ENCODE peak calls at places on chromosomes 3 and 15, in five cellular contexts. T, C, X, V and P are unnamed samples.

GRCh38 chr3:196650740-196651311 is 11.3 kb downstream of the NRROS start:
- DNase-seq in X (peak; percentile 99), V (no peak), C (peak; percentile 91), T (peak; percentile 99), P (peak; percentile 98)

GRCh38 chr15:87618203-87618725 is 638.3 kb downstream of the NTRK3 start:
- DNase-seq in V (no peak), T (no peak), X (peak; percentile 41), C (no peak), P (no peak)

GRCh38 chr15:70271422-70272088 is 173.8 kb upstream of the TLE3 start:
- DNase-seq in X (peak; percentile 97), V (no peak), T (peak; percentile 93), C (peak; percentile 93), P (peak; percentile 99)

GRCh38 chr3:101036213-101036618 is 43.0 kb upstream of the ABI3BP start:
- DNase-seq in C (peak; percentile 96), V (no peak), X (peak; percentile 95), T (peak; percentile 95), P (peak; percentile 96)

GRCh38 chr15:48510976-48511375 is 134.5 kb downstream of the FBN1 start:
- DNase-seq in C (no peak), X (no peak), V (no peak), T (no peak), P (peak; percentile 52)

GRCh38 chr3:52359116-52359855 is 43.2 kb downstream of the DNAH1 start:
- DNase-seq in C (no peak), T (no peak), X (no peak), V (no peak), P (no peak)

GRCh38 chr15:93467327-93467726 is 378.3 kb upstream of the RGMA start:
- DNase-seq in C (peak; percentile 95), X (no peak), T (no peak), V (no peak), P (no peak)

GRCh38 chr3:43873723-43874122 is 183.0 kb downstream of the ABHD5 start:
- DNase-seq in X (no peak), C (no peak), V (no peak), T (no peak), P (no peak)

GRCh38 chr3:106242779-106243178 is 374.0 kb upstream of the CBLB start:
- DNase-seq in V (no peak), C (no peak), T (no peak), X (no peak), P (no peak)

GRCh38 chr3:66253790-66254620 is 33.2 kb downstream of the SLC25A26 start:
- DNase-seq in X (peak; percentile 72), C (peak; percentile 52), T (peak; percentile 69), V (no peak), P (peak; percentile 77)

GRCh38 chr15:66040211-66040892 is 171.1 kb downstream of the RAB11A start:
- DNase-seq in T (peak; percentile 58), C (no peak), X (no peak), V (no peak), P (no peak)

GRCh38 chr3:82633319-82633718 is 871.9 kb upstream of the GBE1 start:
- DNase-seq in C (no peak), T (peak; percentile 6), V (no peak), X (no peak), P (peak; percentile 44)

GRCh38 chr15:99207672-99208071 is 41.7 kb downstream of the TTC23 start:
- DNase-seq in X (no peak), V (no peak), T (no peak), C (no peak), P (peak; percentile 14)

GRCh38 chr3:127888564-127889107 is 26.4 kb upstream of the KBTBD12 start:
- DNase-seq in X (no peak), V (no peak), C (no peak), T (peak; percentile 30), P (peak; percentile 33)

GRCh38 chr3:52227766-52228165 is 2.3 kb upstream of the TLR9 start:
- DNase-seq in T (no peak), V (no peak), X (no peak), C (no peak), P (no peak)

GRCh38 chr3:38579146-38579545 is 70.3 kb downstream of the SCN5A start:
- DNase-seq in T (peak; percentile 61), X (peak; percentile 19), C (no peak), V (peak; percentile 43), P (peak; percentile 70)

GRCh38 chr15:23422946-23423708 is 23.9 kb downstream of the GOLGA6L2 start:
- DNase-seq in X (no peak), T (no peak), V (no peak), C (no peak), P (no peak)

GRCh38 chr15:97319316-97319715 is 641.2 kb upstream of the ARRDC4 start:
- DNase-seq in X (no peak), V (no peak), C (no peak), T (no peak), P (no peak)

GRCh38 chr3:173411288-173412064 is 13.9 kb downstream of the NLGN1 start:
- DNase-seq in X (peak; percentile 59), C (peak; percentile 38), T (peak; percentile 61), V (peak; percentile 52), P (peak; percentile 60)

GRCh38 chr3:191412764-191413163 is 48.2 kb upstream of the PYDC2 start:
- DNase-seq in V (no peak), C (peak; percentile 86), X (peak; percentile 91), T (peak; percentile 96), P (peak; percentile 90)

GRCh38 chr3:99637041-99637380 is 1.4 kb upstream of the COL8A1 start:
- DNase-seq in T (peak; percentile 78), X (peak; percentile 65), C (peak; percentile 89), V (no peak), P (peak; percentile 87)

GRCh38 chr3:141998674-141999290 is 122.3 kb downstream of the ATP1B3 start:
- DNase-seq in X (peak; percentile 44), C (peak; percentile 32), V (no peak), T (peak; percentile 49), P (peak; percentile 63)

GRCh38 chr3:181558870-181559269 is 152.9 kb upstream of the SOX2 start:
- DNase-seq in X (no peak), C (no peak), V (no peak), T (no peak), P (no peak)

GRCh38 chr3:160661660-160662059 is 15.3 kb upstream of the ARL14 start:
- DNase-seq in V (no peak), T (peak; percentile 29), X (no peak), C (no peak), P (no peak)

GRCh38 chr15:74795961-74796625 is 14.2 kb downstream of the CSK start:
- DNase-seq in C (peak; percentile 50), V (no peak), X (no peak), T (no peak), P (no peak)

GRCh38 chr3:51942603-51943450 is 664 bp downstream of the PARP3 start:
- DNase-seq in C (peak; percentile 44), T (peak; percentile 89), V (peak; percentile 73), X (peak; percentile 38), P (peak; percentile 41)

GRCh38 chr3:129627350-129628168 is 21.1 kb upstream of the PLXND1 start:
- DNase-seq in X (peak; percentile 93), V (peak; percentile 83), C (peak; percentile 81), T (peak; percentile 85), P (peak; percentile 91)

GRCh38 chr3:43786102-43786952 is 95.6 kb downstream of the ABHD5 start:
- DNase-seq in X (no peak), V (no peak), C (no peak), T (no peak), P (no peak)

GRCh38 chr3:158908187-158908762 is 106.4 kb downstream of the MFSD1 start:
- DNase-seq in T (peak; percentile 19), V (no peak), C (no peak), X (no peak), P (no peak)

GRCh38 chr15:27235161-27235560 is 264.2 kb downstream of the GABRG3 start:
- DNase-seq in T (no peak), X (no peak), V (no peak), C (no peak), P (no peak)

GRCh38 chr3:27079427-27080105 is 289.6 kb downstream of the NEK10 start:
- DNase-seq in X (peak; percentile 62), V (no peak), C (no peak), T (peak; percentile 28), P (no peak)

GRCh38 chr15:78438595-78439285 is 724 bp downstream of the IREB2 start:
- DNase-seq in X (peak; percentile 19), T (peak; percentile 38), C (peak; percentile 24), V (no peak), P (peak; percentile 40)

GRCh38 chr3:150414989-150415388 is 6.9 kb downstream of the TSC22D2 start:
- DNase-seq in C (no peak), T (peak; percentile 53), V (no peak), X (no peak), P (no peak)

DNA sequence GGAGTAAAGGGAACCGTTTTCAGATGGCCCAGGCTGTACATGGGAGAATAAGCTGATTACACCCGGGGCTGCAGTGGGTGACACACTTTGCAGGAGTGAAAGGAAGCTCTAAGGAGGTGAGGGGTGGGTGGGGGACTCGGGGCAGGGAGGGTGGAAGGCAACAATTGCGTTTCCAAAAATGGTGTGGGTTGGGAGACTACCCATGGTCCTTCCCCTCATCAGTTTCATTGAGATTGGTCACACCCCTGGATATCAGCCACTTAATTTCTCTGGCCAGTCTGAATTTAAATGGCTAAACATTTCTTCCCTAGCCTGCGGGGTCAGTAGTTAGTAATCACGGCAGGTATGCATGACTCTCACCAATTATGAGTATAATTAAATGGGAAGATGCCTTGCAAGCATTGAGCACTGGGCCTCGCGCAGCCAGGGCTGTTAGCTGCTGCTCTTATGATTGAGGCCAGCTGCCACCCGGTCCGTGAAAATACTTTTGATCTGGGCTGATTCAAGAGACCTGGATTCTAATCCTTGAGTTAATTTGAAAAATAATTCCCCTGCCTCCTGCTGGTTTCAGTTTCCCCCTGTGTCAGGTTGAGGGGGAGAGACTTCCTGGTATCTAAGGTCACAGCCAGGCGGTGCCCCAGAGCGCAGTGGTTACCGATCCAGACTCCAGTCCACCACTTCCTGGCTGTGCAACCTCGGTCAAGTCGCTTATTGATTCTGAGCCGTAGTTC is 23.3 kb downstream of the SLC6A6 start:
- DNase-seq in V (peak; percentile 85), C (peak; percentile 36), T (no peak), X (no peak), P (no peak)
- H3K4me3 ChIP-seq in V (no peak overlapping the region), C (no peak overlapping the region), T (no peak overlapping the region), X (no peak overlapping the region), P (no peak overlapping the region)

GRCh38 chr3:62724503-62724902 is 150.7 kb downstream of the CADPS start:
- DNase-seq in X (no peak), T (no peak), C (no peak), V (no peak), P (no peak)
- TF ChIP-seq CTCF in X (no peak), T (no peak), C (no peak), V (no peak), P (no peak)

GRCh38 chr3:46093327-46093932 is 66.1 kb upstream of the XCR1 start:
- DNase-seq in C (no peak), T (no peak), V (no peak), X (no peak), P (no peak)
- H3K4me3 ChIP-seq in C (no peak overlapping the region), T (no peak overlapping the region), V (no peak overlapping the region), X (no peak overlapping the region), P (no peak overlapping the region)

GRCh38 chr15:100671858-100672543 is 69.6 kb downstream of the ASB7 start:
- DNase-seq in T (peak; percentile 80), V (no peak), X (peak; percentile 58), C (peak; percentile 34), P (peak; percentile 54)
- TF ChIP-seq CTCF in T (peak; percentile 78), V (peak; percentile 44), X (peak; percentile 73), C (peak; percentile 52), P (peak; percentile 93)

GRCh38 chr3:121431717-121432517 is 113.9 kb downstream of the POLQ start:
- DNase-seq in T (peak; percentile 75), X (peak; percentile 56), C (peak; percentile 8), V (no peak), P (peak; percentile 78)
- H3K4me3 ChIP-seq in T (peak overlapping the region; percentile 58), X (peak overlapping the region; percentile 42), C (no peak overlapping the region), V (peak overlapping the region; percentile 33), P (peak overlapping the region; percentile 46)

GRCh38 chr3:72418856-72419255 is 429.4 kb downstream of the SHQ1 start:
- DNase-seq in C (no peak), X (no peak), V (no peak), T (no peak), P (no peak)
- TF ChIP-seq CTCF in C (no peak), X (no peak), V (no peak), T (no peak), P (no peak)